ENCODE peak calls at places on chromosomes 12 and 14, in nine cellular contexts. K is breast epithelium; O is CD8-positive, alpha-beta T cell; Y is cardiac muscle cell; T is endothelial cell of umbilical vein; B is fibroblast of the aortic adventitia; N is ovary; C is fibroblast of villous mesenchyme; X is epithelial cell of proximal tubule. R is an unnamed sample.
A peak's percentile ranks its signal among the peaks of the same experiment; 100 is the strongest.

GRCh38 chr14:36317650-36318049 is 2.8 kb downstream of the MBIP start:
- DNase-seq in K (no peak), O (no peak), Y (no peak), T (peak; percentile 16), B (no peak), N (no peak), C (no peak), X (no peak), R (no peak)

GRCh38 chr14:71536927-71537772 is 395.1 kb upstream of the RGS6 start:
- DNase-seq in K (no peak), O (no peak), Y (no peak), T (no peak), B (no peak), N (no peak), C (no peak), X (no peak), R (no peak)

GRCh38 chr12:28032811-28033537 is 60.4 kb upstream of the PTHLH start:
- DNase-seq in K (no peak), O (no peak), Y (no peak), T (no peak), B (no peak), N (no peak), C (no peak), X (peak; percentile 91), R (no peak)

GRCh38 chr14:32428875-32429274 is 99.8 kb downstream of the AKAP6 start:
- DNase-seq in K (no peak), O (no peak), Y (no peak), T (no peak), B (no peak), N (no peak), C (no peak), X (no peak), R (no peak)

GRCh38 chr14:64605926-64606685 is 56.3 kb downstream of the PPP1R36 start:
- DNase-seq in K (no peak), O (no peak), Y (peak; percentile 55), T (no peak), B (no peak), N (no peak), C (peak; percentile 65), X (no peak), R (no peak)

GRCh38 chr14:104830781-104831180 is 29.9 kb downstream of the ZBTB42 start:
- DNase-seq in K (peak; percentile 35), O (no peak), Y (no peak), T (no peak), B (no peak), N (no peak), C (no peak), X (no peak), R (no peak)

GRCh38 chr12:52280796-52281560 is 6.5 kb downstream of the KRT86 start:
- DNase-seq in K (peak; percentile 85), O (peak; percentile 15), Y (peak; percentile 99), T (no peak), B (peak; percentile 100), N (peak; percentile 33), C (peak; percentile 97), X (peak; percentile 83), R (peak; percentile 95)

GRCh38 chr12:132071837-132072384 is 72.2 kb downstream of the DDX51 start:
- DNase-seq in K (no peak), O (no peak), Y (no peak), T (no peak), B (no peak), N (no peak), C (no peak), X (no peak), R (peak; percentile 8)

GRCh38 chr14:68891851-68892660 is 87.0 kb downstream of the ACTN1 start:
- DNase-seq in K (peak; percentile 43), O (no peak), Y (peak; percentile 25), T (no peak), B (peak; percentile 6), N (no peak), C (peak; percentile 28), X (no peak), R (no peak)

GRCh38 chr12:113230315-113231274 is 9.3 kb downstream of the TPCN1 start:
- DNase-seq in K (no peak), O (no peak), Y (peak; percentile 46), T (peak; percentile 21), B (no peak), N (no peak), C (no peak), X (no peak), R (no peak)

GRCh38 chr12:39619316-39619659 is 315 bp downstream of the ABCD2 start:
- DNase-seq in K (no peak), O (peak; percentile 60), Y (peak; percentile 28), T (no peak), B (no peak), N (no peak), C (no peak), X (no peak), R (no peak)

GRCh38 chr12:17949558-17950141 is 140.3 kb downstream of the RERGL start:
- DNase-seq in K (no peak), O (no peak), Y (no peak), T (no peak), B (no peak), N (no peak), C (no peak), X (no peak), R (no peak)

GRCh38 chr12:109477185-109477962 is at the start of the genes KCTD10 and UBE3B:
- DNase-seq in K (peak; percentile 85), O (peak; percentile 94), Y (peak; percentile 95), T (peak; percentile 86), B (peak; percentile 93), N (peak; percentile 86), C (peak; percentile 94), X (peak; percentile 41), R (peak; percentile 64)
- TF ChIP-seq CTCF in K (peak; percentile 36), O (no peak), Y (no peak), T (no peak), B (peak; percentile 14), N (peak; percentile 31), C (peak; percentile 5), X (no peak), R (no peak)

DNA sequence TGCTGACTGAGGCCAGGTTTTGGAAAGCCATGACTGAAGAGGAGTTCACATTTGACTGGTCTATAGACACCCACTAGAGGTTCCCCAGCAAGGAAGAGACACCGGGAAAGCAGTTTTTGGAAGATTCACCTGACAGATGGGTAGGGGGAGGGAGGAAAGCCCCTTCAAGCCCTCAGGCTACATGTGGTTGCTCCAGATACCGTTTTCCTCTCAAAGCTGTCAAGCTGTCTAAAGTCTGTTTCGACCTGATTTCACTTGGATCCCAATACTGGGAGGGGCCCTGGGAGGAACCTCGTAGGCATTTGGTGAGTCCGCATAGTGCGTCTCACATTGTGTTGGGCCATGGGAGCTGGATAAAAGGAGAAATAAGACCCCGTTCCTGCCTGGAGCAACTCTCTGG is 1.7 kb upstream of the LRP1 start:
- DNase-seq in K (no peak), O (no peak), Y (no peak), T (no peak), B (no peak), N (no peak), C (no peak), X (no peak), R (no peak)
- H3K4me3 ChIP-seq in K (no peak overlapping the region), O (no peak overlapping the region), Y (no peak overlapping the region), T (no peak overlapping the region), B (no peak overlapping the region), N (no peak overlapping the region), C (no peak overlapping the region), X (no peak overlapping the region), R (no peak overlapping the region)

DNA sequence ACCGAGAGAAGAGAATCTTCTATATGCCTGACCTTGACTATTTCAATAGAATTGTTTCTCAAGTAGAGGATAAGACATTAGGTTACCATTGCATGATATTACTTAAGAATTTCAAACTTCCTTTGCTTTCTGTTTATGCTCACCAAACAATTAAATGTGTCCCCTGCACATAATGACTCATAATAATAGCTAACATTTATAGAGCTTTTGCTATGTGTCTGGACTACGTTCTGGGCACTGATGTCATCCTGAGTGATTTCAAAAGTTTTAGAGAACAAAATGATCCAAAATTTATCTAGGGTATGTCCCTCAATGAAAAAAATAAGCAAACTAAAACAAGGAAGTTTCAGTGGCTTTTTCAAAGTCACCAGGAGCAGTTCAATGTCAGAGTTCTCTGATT is 38.8 kb downstream of the SLC15A5 start:
- DNase-seq in K (no peak), O (no peak), Y (peak; percentile 46), T (no peak), B (peak; percentile 15), N (no peak), C (peak; percentile 18), X (no peak), R (no peak)
- TF ChIP-seq CTCF in K (no peak), O (no peak), Y (no peak), T (no peak), B (no peak), N (no peak), C (no peak), X (no peak), R (no peak)

GRCh38 chr12:24079083-24079482 is 129.6 kb upstream of the SOX5 start:
- DNase-seq in K (no peak), O (no peak), Y (no peak), T (no peak), B (no peak), N (no peak), C (no peak), X (no peak), R (no peak)

GRCh38 chr12:24075650-24076049 is 126.2 kb upstream of the SOX5 start:
- DNase-seq in K (no peak), O (no peak), Y (no peak), T (no peak), B (no peak), N (no peak), C (no peak), X (no peak), R (no peak)

GRCh38 chr12:24081092-24081529 is 131.6 kb upstream of the SOX5 start:
- DNase-seq in K (no peak), O (no peak), Y (no peak), T (no peak), B (no peak), N (no peak), C (no peak), X (no peak), R (no peak)

GRCh38 chr12:24080465-24080864 is 131.0 kb upstream of the SOX5 start:
- DNase-seq in K (no peak), O (no peak), Y (no peak), T (no peak), B (no peak), N (no peak), C (no peak), X (no peak), R (no peak)

GRCh38 chr12:24078318-24078765 is 128.9 kb upstream of the SOX5 start:
- DNase-seq in K (no peak), O (no peak), Y (peak; percentile 8), T (no peak), B (no peak), N (no peak), C (no peak), X (no peak), R (no peak)
- H3K4me3 ChIP-seq in K (no peak overlapping the region), O (no peak overlapping the region), Y (no peak overlapping the region), T (no peak overlapping the region), B (no peak overlapping the region), N (no peak overlapping the region), C (no peak overlapping the region), X (no peak overlapping the region), R (no peak overlapping the region)

GRCh38 chr14:60508363-60508706 is 611 bp upstream of the SIX6 start:
- DNase-seq in K (no peak), O (no peak), Y (no peak), T (no peak), B (no peak), N (no peak), C (no peak), X (no peak), R (no peak)
- TF ChIP-seq CTCF in K (no peak), O (no peak), Y (no peak), T (no peak), B (no peak), N (no peak), C (no peak), X (no peak), R (no peak)